ENCODE peak calls at places on chromosomes 7 and 10, in nine cellular contexts. D, P, O, U, Y, A, Z, J and E are unnamed samples.

GRCh38 chr10:73897693-73898092 is 13.2 kb upstream of the PLAU start:
- DNase-seq in D (no peak), P (no peak), O (no peak), U (no peak), Y (no peak), A (no peak), Z (no peak), J (no peak), E (no peak)

GRCh38 chr7:50869108-50869716 is 86.5 kb upstream of the GRB10 start:
- DNase-seq in D (no peak), P (peak; percentile 82), O (no peak), U (peak; percentile 21), Y (peak; percentile 90), A (peak; percentile 87), Z (no peak), J (no peak), E (peak; percentile 91)

GRCh38 chr10:129339841-129340240 is 127.2 kb upstream of the MGMT start:
- DNase-seq in D (no peak), P (no peak), O (no peak), U (no peak), Y (no peak), A (no peak), Z (no peak), J (no peak), E (no peak)

GRCh38 chr10:99695761-99696160 is 36.2 kb downstream of the COX15 start:
- DNase-seq in D (no peak), P (no peak), O (no peak), U (no peak), Y (no peak), A (no peak), Z (no peak), J (no peak), E (no peak)

GRCh38 chr7:77476871-77477270 is 60.2 kb upstream of the PTPN12 start:
- DNase-seq in D (no peak), P (no peak), O (no peak), U (no peak), Y (no peak), A (no peak), Z (no peak), J (no peak), E (no peak)

GRCh38 chr10:123614888-123615287 is 51.3 kb upstream of the GPR26 start:
- DNase-seq in D (peak; percentile 6), P (peak; percentile 52), O (no peak), U (no peak), Y (peak; percentile 11), A (peak; percentile 15), Z (no peak), J (peak; percentile 17), E (peak; percentile 45)

GRCh38 chr7:1664711-1665591 is 5.1 kb upstream of the ELFN1 start:
- DNase-seq in D (peak; percentile 21), P (peak; percentile 30), O (peak; percentile 77), U (no peak), Y (peak; percentile 31), A (peak; percentile 4), Z (peak; percentile 22), J (peak; percentile 50), E (peak; percentile 54)

GRCh38 chr10:133336131-133337078 is at the start of gene CALY:
- DNase-seq in D (peak; percentile 76), P (no peak), O (peak; percentile 90), U (no peak), Y (no peak), A (no peak), Z (peak; percentile 28), J (peak; percentile 85), E (no peak)

GRCh38 chr7:119918185-119918584 is 354.8 kb upstream of the KCND2 start:
- DNase-seq in D (no peak), P (no peak), O (no peak), U (no peak), Y (no peak), A (no peak), Z (no peak), J (no peak), E (no peak)

GRCh38 chr7:151993977-151994676 is 31.3 kb upstream of the GALNT11 start:
- DNase-seq in D (peak; percentile 8), P (peak; percentile 32), O (no peak), U (no peak), Y (no peak), A (no peak), Z (no peak), J (no peak), E (no peak)

GRCh38 chr10:76038696-76039095 is 607.3 kb downstream of the LRMDA start:
- DNase-seq in D (no peak), P (no peak), O (no peak), U (no peak), Y (no peak), A (no peak), Z (no peak), J (no peak), E (no peak)

GRCh38 chr7:42493436-42494198 is 256.6 kb upstream of the GLI3 start:
- DNase-seq in D (no peak), P (peak; percentile 81), O (no peak), U (peak; percentile 55), Y (peak; percentile 92), A (peak; percentile 89), Z (peak; percentile 4), J (no peak), E (no peak)

GRCh38 chr7:135147899-135148721 is at the start of gene TMEM140:
- DNase-seq in D (peak; percentile 37), P (peak; percentile 22), O (peak; percentile 86), U (no peak), Y (peak; percentile 58), A (peak; percentile 93), Z (no peak), J (peak; percentile 59), E (peak; percentile 67)

GRCh38 chr7:74355091-74355490 is 65.9 kb downstream of the CLIP2 start:
- DNase-seq in D (no peak), P (peak; percentile 81), O (no peak), U (peak; percentile 49), Y (peak; percentile 72), A (peak; percentile 75), Z (peak; percentile 4), J (no peak), E (peak; percentile 59)

GRCh38 chr10:104109908-104110662 is 11.9 kb upstream of the SFR1 start:
- DNase-seq in D (no peak), P (peak; percentile 94), O (no peak), U (no peak), Y (peak; percentile 71), A (peak; percentile 98), Z (no peak), J (no peak), E (peak; percentile 92)